ENCODE peak calls at places on chromosomes 6 and 20, in four cellular contexts. One of them, this sample, is unnamed.

GRCh38 chr20:58795181-58795922 is 55.4 kb downstream of the GNAS-AS1 start:
- DNase-seq in pancreas: no peak
- DNase-seq in GM23338: no peak
- DNase-seq in lower lobe of right lung: no peak
- DNase-seq in this sample: no peak

GRCh38 chr6:106253731-106254130 is 71.8 kb downstream of the ATG5 start:
- DNase-seq in pancreas: no peak
- DNase-seq in GM23338: no peak
- DNase-seq in lower lobe of right lung: no peak
- DNase-seq in this sample: no peak

GRCh38 chr6:67102743-67103142 is 1395.7 kb upstream of the EYS start:
- DNase-seq in pancreas: no peak
- DNase-seq in GM23338: no peak
- DNase-seq in lower lobe of right lung: no peak
- DNase-seq in this sample: no peak

GRCh38 chr6:82415820-82416219 is 52.2 kb downstream of the TPBG start:
- DNase-seq in pancreas: no peak
- DNase-seq in GM23338: no peak
- DNase-seq in lower lobe of right lung: no peak
- DNase-seq in this sample: no peak

GRCh38 chr20:43011491-43011890 is 178.2 kb downstream of the PTPRT start:
- DNase-seq in pancreas: no peak
- DNase-seq in GM23338: no peak
- DNase-seq in lower lobe of right lung: no peak
- DNase-seq in this sample: no peak

GRCh38 chr6:75130784-75131183 is 75.1 kb downstream of the COL12A1 start:
- DNase-seq in pancreas: no peak
- DNase-seq in GM23338: peak; percentile 14
- DNase-seq in lower lobe of right lung: no peak
- DNase-seq in this sample: no peak

GRCh38 chr20:22373164-22373895 is 211.0 kb downstream of the FOXA2 start:
- DNase-seq in pancreas: no peak
- DNase-seq in GM23338: no peak
- DNase-seq in lower lobe of right lung: no peak
- DNase-seq in this sample: no peak

GRCh38 chr6:134707342-134707982 is 242.4 kb downstream of the ALDH8A1 start:
- DNase-seq in pancreas: peak; percentile 77
- DNase-seq in GM23338: peak; percentile 59
- DNase-seq in lower lobe of right lung: no peak
- DNase-seq in this sample: no peak

GRCh38 chr6:85483041-85483700 is 33.3 kb downstream of the NT5E start:
- DNase-seq in pancreas: peak; percentile 56
- DNase-seq in GM23338: peak; percentile 79
- DNase-seq in lower lobe of right lung: peak; percentile 78
- DNase-seq in this sample: peak; percentile 86

GRCh38 chr20:24850206-24850605 is 98.9 kb upstream of the CST7 start:
- DNase-seq in pancreas: no peak
- DNase-seq in GM23338: no peak
- DNase-seq in lower lobe of right lung: no peak
- DNase-seq in this sample: no peak

GRCh38 chr20:39893013-39893685 is 795.9 kb downstream of the MAFB start:
- DNase-seq in pancreas: no peak
- DNase-seq in GM23338: peak; percentile 28
- DNase-seq in lower lobe of right lung: no peak
- DNase-seq in this sample: no peak

GRCh38 chr20:44017211-44017610 is 102.6 kb downstream of the TOX2 start:
- DNase-seq in pancreas: no peak
- DNase-seq in GM23338: no peak
- DNase-seq in lower lobe of right lung: no peak
- DNase-seq in this sample: no peak

GRCh38 chr6:27547157-27548075 is 74.5 kb upstream of the ZNF184 start:
- DNase-seq in pancreas: no peak
- DNase-seq in GM23338: peak; percentile 80
- DNase-seq in lower lobe of right lung: no peak
- DNase-seq in this sample: no peak

GRCh38 chr6:106103728-106104109 is 17.6 kb downstream of the PRDM1 start:
- DNase-seq in pancreas: no peak
- DNase-seq in GM23338: no peak
- DNase-seq in lower lobe of right lung: no peak
- DNase-seq in this sample: no peak

GRCh38 chr6:142845624-142846458 is 99.1 kb downstream of the HIVEP2 start:
- DNase-seq in pancreas: peak; percentile 71
- DNase-seq in GM23338: peak; percentile 77
- DNase-seq in lower lobe of right lung: peak; percentile 82
- DNase-seq in this sample: peak; percentile 94

GRCh38 chr6:33977606-33978438 is 168.1 kb downstream of the GRM4 start:
- DNase-seq in pancreas: no peak
- DNase-seq in GM23338: no peak
- DNase-seq in lower lobe of right lung: no peak
- DNase-seq in this sample: no peak

GRCh38 chr6:40586800-40587201 is 363 bp downstream of the LRFN2 start:
- DNase-seq in pancreas: peak; percentile 9
- DNase-seq in GM23338: no peak
- DNase-seq in lower lobe of right lung: no peak
- DNase-seq in this sample: peak; percentile 51

GRCh38 chr6:106539931-106540330 is 89.4 kb downstream of the RTN4IP1 start:
- DNase-seq in pancreas: no peak
- DNase-seq in GM23338: peak; percentile 19
- DNase-seq in lower lobe of right lung: no peak
- DNase-seq in this sample: no peak

GRCh38 chr20:37711001-37711400 is 17.2 kb downstream of the CTNNBL1 start:
- DNase-seq in pancreas: no peak
- DNase-seq in GM23338: no peak
- DNase-seq in lower lobe of right lung: no peak
- DNase-seq in this sample: no peak

GRCh38 chr6:135231469-135231844 is 50.3 kb downstream of the MYB start:
- DNase-seq in pancreas: no peak
- DNase-seq in GM23338: no peak
- DNase-seq in lower lobe of right lung: no peak
- DNase-seq in this sample: no peak

GRCh38 chr20:44720994-44721784 is 6.0 kb downstream of the CCN5 start:
- DNase-seq in pancreas: no peak
- DNase-seq in GM23338: no peak
- DNase-seq in lower lobe of right lung: peak; percentile 76
- DNase-seq in this sample: no peak

GRCh38 chr20:57080796-57081195 is 185.6 kb downstream of the BMP7 start:
- DNase-seq in pancreas: no peak
- DNase-seq in GM23338: no peak
- DNase-seq in lower lobe of right lung: no peak
- DNase-seq in this sample: no peak

GRCh38 chr20:59765599-59766177 is 161.3 kb downstream of the PHACTR3 start:
- DNase-seq in pancreas: no peak
- DNase-seq in GM23338: peak; percentile 71
- DNase-seq in lower lobe of right lung: no peak
- DNase-seq in this sample: no peak

GRCh38 chr6:148934534-148934933 is 187.7 kb downstream of the UST start:
- DNase-seq in pancreas: no peak
- DNase-seq in GM23338: no peak
- DNase-seq in lower lobe of right lung: peak; percentile 47
- DNase-seq in this sample: peak; percentile 35

GRCh38 chr6:33967966-33968724 is 164.3 kb upstream of the MLN start:
- DNase-seq in pancreas: no peak
- DNase-seq in GM23338: peak; percentile 82
- DNase-seq in lower lobe of right lung: no peak
- DNase-seq in this sample: no peak

GRCh38 chr20:50794846-50795634 is at the start of gene BCAS4:
- DNase-seq in pancreas: peak; percentile 82
- DNase-seq in GM23338: peak; percentile 89
- DNase-seq in lower lobe of right lung: peak; percentile 80
- DNase-seq in this sample: peak; percentile 67

GRCh38 chr20:709864-710761 is 34.5 kb upstream of the SCRT2 start:
- DNase-seq in pancreas: no peak
- DNase-seq in GM23338: peak; percentile 70
- DNase-seq in lower lobe of right lung: no peak
- DNase-seq in this sample: no peak

GRCh38 chr6:100622907-100623692 is 158.4 kb upstream of the SIM1 start:
- DNase-seq in pancreas: no peak
- DNase-seq in GM23338: no peak
- DNase-seq in lower lobe of right lung: no peak
- DNase-seq in this sample: no peak

GRCh38 chr20:4563534-4563933 is 158.2 kb upstream of the PRND start:
- DNase-seq in pancreas: no peak
- DNase-seq in GM23338: peak; percentile 70
- DNase-seq in lower lobe of right lung: no peak
- DNase-seq in this sample: no peak

GRCh38 chr20:17859002-17859615 is 109.5 kb downstream of the SNX5 start:
- DNase-seq in pancreas: peak; percentile 55
- DNase-seq in GM23338: no peak
- DNase-seq in lower lobe of right lung: no peak
- DNase-seq in this sample: no peak

DNA sequence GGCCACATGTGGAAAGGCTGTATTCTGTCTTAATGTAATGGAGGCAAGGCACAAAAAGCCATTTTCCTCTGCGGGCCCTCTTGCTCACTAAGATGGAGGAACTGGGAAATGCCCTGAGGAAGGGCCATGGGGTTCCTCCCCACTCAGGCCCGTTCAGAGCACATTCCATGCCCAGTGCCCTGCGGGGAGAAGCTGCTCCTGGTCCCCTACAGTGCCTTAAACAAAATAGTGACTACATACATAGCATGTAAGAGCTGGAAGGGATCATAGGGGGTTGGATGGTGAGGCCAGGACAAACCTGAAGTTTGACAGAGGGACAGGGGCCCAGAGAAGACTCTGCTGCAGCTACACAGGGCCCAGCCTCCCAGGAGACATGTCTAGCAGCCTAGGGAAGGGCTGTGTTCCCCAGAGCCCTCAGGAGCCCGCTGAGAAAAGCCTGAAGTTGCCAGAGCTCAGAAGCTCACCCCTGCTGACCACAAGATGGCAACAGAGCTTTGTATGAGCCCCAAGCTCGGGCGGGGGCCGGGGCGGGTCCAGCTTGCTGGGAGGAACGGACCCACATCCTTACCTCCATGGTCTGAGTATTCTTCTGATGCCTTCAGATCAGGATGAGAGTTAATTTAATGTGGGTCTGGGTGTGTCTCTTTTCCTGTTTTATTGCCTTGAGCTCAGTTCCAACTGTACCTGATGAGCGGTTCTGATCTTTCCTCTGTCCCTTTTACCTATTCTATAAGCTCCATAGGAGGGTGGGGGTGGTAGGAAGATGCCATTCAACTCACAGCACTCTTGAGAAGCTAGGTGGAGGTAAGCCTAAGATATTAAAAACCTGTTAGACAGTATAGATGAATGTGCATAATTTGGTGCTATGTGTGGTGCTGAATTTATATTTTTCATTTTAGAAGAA is 242.9 kb downstream of the CDC5L start:
- DNase-seq in pancreas: no peak
- DNase-seq in GM23338: peak; percentile 86
- DNase-seq in lower lobe of right lung: peak; percentile 56
- DNase-seq in this sample: no peak
- TF ChIP-seq CTCF in pancreas: peak; percentile 14
- TF ChIP-seq CTCF in GM23338: peak; percentile 91
- TF ChIP-seq CTCF in lower lobe of right lung: peak; percentile 39
- TF ChIP-seq CTCF in this sample: no peak

GRCh38 chr6:161649841-161650240 is 376.0 kb upstream of the AGPAT4 start:
- DNase-seq in pancreas: no peak
- DNase-seq in GM23338: no peak
- DNase-seq in lower lobe of right lung: no peak
- DNase-seq in this sample: no peak
- H3K4me3 ChIP-seq in pancreas: no peak overlapping the region
- H3K4me3 ChIP-seq in GM23338: no peak overlapping the region
- H3K4me3 ChIP-seq in lower lobe of right lung: no peak overlapping the region
- H3K4me3 ChIP-seq in this sample: no peak overlapping the region

DNA sequence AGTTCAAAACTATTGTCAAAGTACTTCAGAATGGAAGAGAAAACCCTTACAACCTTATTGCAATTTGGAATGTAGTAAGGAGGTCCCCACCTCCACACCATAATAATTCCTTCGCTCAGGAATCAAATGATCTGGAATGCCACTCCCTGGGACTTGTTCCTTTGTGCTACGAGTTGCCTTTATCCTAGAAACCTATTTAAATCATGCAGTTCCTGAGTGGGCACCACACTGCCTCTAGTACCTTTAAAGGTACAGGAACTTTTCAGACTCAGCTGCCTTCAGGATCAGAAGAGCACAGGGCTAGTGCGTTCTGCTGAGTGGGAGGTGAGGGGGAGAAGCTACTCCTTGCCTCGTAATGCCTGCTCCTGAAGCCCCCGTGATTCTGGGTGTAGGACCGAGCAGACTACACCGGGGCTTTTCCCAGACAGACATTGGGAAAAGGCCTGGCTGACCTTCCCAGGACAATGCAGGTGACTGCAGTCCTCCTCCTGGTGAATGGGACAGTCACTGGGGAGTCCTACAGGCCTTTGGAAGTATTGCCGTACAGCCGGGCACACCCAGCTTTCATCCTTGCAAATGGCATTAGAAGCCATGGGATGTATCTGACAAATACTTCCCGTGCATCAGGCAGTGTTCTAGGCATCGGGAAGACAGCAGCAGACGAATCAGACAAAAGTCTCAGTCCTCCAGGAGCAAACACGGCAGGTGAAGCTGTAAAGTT is 11.8 kb upstream of the TUBB2B start:
- DNase-seq in pancreas: no peak
- DNase-seq in GM23338: peak; percentile 68
- DNase-seq in lower lobe of right lung: no peak
- DNase-seq in this sample: no peak
- TF ChIP-seq CTCF in pancreas: no peak
- TF ChIP-seq CTCF in GM23338: peak; percentile 13
- TF ChIP-seq CTCF in lower lobe of right lung: no peak
- TF ChIP-seq CTCF in this sample: no peak

DNA sequence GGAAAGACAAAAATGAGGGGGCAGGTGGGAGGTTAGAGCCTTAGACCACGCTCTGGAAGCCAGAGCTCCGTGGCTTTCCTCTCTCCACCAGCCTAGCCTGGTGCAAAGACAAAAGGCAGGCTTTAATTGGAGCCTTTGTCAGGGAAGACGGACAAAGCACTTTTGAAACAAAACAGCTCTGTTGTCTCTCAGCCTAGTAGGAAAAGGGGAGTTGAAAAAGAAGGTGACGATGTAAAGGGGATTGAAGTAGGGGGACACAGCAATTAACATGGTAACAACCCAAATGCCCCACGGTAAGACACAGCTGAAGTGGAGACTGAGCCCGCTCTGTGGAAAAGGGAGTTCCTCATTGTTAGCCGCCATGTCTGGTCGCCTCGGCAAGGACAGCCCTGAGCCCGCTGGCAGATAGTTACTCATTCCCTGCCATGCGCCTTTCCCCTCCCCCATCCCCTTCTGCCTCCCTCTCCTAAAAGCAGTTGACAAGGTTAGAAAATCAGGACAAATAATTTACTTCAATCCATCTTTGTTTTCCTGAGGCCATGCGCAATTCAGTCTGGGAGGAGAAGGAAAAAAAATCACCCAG is 93.0 kb downstream of the TCP11 start:
- DNase-seq in pancreas: no peak
- DNase-seq in GM23338: peak; percentile 67
- DNase-seq in lower lobe of right lung: no peak
- DNase-seq in this sample: no peak
- H3K4me3 ChIP-seq in pancreas: no peak overlapping the region
- H3K4me3 ChIP-seq in GM23338: peak overlapping the region; percentile 23
- H3K4me3 ChIP-seq in lower lobe of right lung: peak overlapping the region; percentile 25
- H3K4me3 ChIP-seq in this sample: no peak overlapping the region

GRCh38 chr6:46207174-46207573 is 36.4 kb upstream of the ENPP5 start:
- DNase-seq in pancreas: no peak
- DNase-seq in GM23338: no peak
- DNase-seq in lower lobe of right lung: no peak
- DNase-seq in this sample: no peak
- TF ChIP-seq CTCF in pancreas: no peak
- TF ChIP-seq CTCF in GM23338: peak; percentile 2
- TF ChIP-seq CTCF in lower lobe of right lung: no peak
- TF ChIP-seq CTCF in this sample: peak; percentile 20

GRCh38 chr6:35776364-35777215 is at the start of gene CLPSL2:
- DNase-seq in pancreas: no peak
- DNase-seq in GM23338: peak; percentile 84
- DNase-seq in lower lobe of right lung: no peak
- DNase-seq in this sample: no peak
- H3K4me3 ChIP-seq in pancreas: peak within 1 kb of the TSS; percentile 56
- H3K4me3 ChIP-seq in GM23338: peak within 1 kb of the TSS; percentile 66
- H3K4me3 ChIP-seq in lower lobe of right lung: peak within 1 kb of the TSS; percentile 51
- H3K4me3 ChIP-seq in this sample: peak within 1 kb of the TSS; percentile 59